ENCODE peak calls at places on chromosome 16, in four cellular contexts. One of them, this sample, is unnamed. For H3K4me1, the result is how much of the 10 kb centered on the place peaks cover.

GRCh38 chr16:24553983-24554382 is 14.6 kb downstream of the RBBP6 start:
- DNase-seq in heart right ventricle: no peak
- DNase-seq in tibial artery: no peak
- DNase-seq in DND-41: no peak
- DNase-seq in this sample: no peak

GRCh38 chr16:87435399-87436224 is 43.5 kb downstream of the MAP1LC3B start:
- DNase-seq in heart right ventricle: no peak
- DNase-seq in DND-41: no peak
- DNase-seq in tibial artery: peak
- DNase-seq in this sample: no peak

GRCh38 chr16:87849419-87850008 is 19.8 kb downstream of the SLC7A5 start:
- DNase-seq in DND-41: no peak
- DNase-seq in heart right ventricle: no peak
- DNase-seq in tibial artery: no peak
- DNase-seq in this sample: no peak

GRCh38 chr16:82293671-82294070 is 123.6 kb upstream of the MPHOSPH6 start:
- DNase-seq in DND-41: no peak
- DNase-seq in tibial artery: no peak
- DNase-seq in heart right ventricle: no peak
- DNase-seq in this sample: no peak

GRCh38 chr16:8194795-8195194 is 395.5 kb downstream of the TMEM114 start:
- DNase-seq in DND-41: no peak
- DNase-seq in heart right ventricle: no peak
- DNase-seq in tibial artery: no peak
- DNase-seq in this sample: no peak

GRCh38 chr16:50499254-50499653 is 48.9 kb upstream of the NKD1 start:
- DNase-seq in DND-41: no peak
- DNase-seq in heart right ventricle: no peak
- DNase-seq in tibial artery: no peak
- DNase-seq in this sample: no peak

GRCh38 chr16:22424161-22424937 is 49.9 kb upstream of the CDR2 start:
- DNase-seq in heart right ventricle: peak
- DNase-seq in DND-41: no peak
- DNase-seq in tibial artery: peak
- DNase-seq in this sample: no peak

GRCh38 chr16:48999034-48999433 is 282.6 kb downstream of the CBLN1 start:
- DNase-seq in tibial artery: no peak
- DNase-seq in DND-41: no peak
- DNase-seq in heart right ventricle: no peak
- DNase-seq in this sample: no peak

GRCh38 chr16:74169687-74170522 is 126.7 kb upstream of the PSMD7 start:
- DNase-seq in DND-41: no peak
- DNase-seq in heart right ventricle: no peak
- DNase-seq in tibial artery: no peak
- DNase-seq in this sample: no peak

GRCh38 chr16:57621521-57622268 is 6.7 kb upstream of the ADGRG1 start:
- DNase-seq in tibial artery: no peak
- DNase-seq in heart right ventricle: no peak
- DNase-seq in DND-41: no peak
- DNase-seq in this sample: no peak

GRCh38 chr16:53445534-53445933 is 11.3 kb downstream of the RBL2 start:
- DNase-seq in DND-41: no peak
- DNase-seq in heart right ventricle: no peak
- DNase-seq in tibial artery: no peak
- DNase-seq in this sample: no peak

GRCh38 chr16:68921654-68922053 is 78.3 kb downstream of the TANGO6 start:
- DNase-seq in tibial artery: no peak
- DNase-seq in DND-41: no peak
- DNase-seq in heart right ventricle: no peak
- DNase-seq in this sample: no peak

GRCh38 chr16:79540825-79541595 is 59.5 kb downstream of the MAF start:
- DNase-seq in heart right ventricle: no peak
- DNase-seq in DND-41: no peak
- DNase-seq in tibial artery: no peak
- DNase-seq in this sample: no peak

GRCh38 chr16:11526921-11527320 is 59.8 kb downstream of the LITAF start:
- DNase-seq in DND-41: no peak
- DNase-seq in tibial artery: no peak
- DNase-seq in heart right ventricle: no peak
- DNase-seq in this sample: no peak

GRCh38 chr16:12609937-12610699 is 193.6 kb downstream of the CPPED1 start:
- DNase-seq in tibial artery: no peak
- DNase-seq in heart right ventricle: no peak
- DNase-seq in DND-41: no peak
- DNase-seq in this sample: no peak

GRCh38 chr16:21560462-21560861 is 38.9 kb upstream of the METTL9 start:
- DNase-seq in tibial artery: no peak
- DNase-seq in DND-41: no peak
- DNase-seq in heart right ventricle: no peak
- DNase-seq in this sample: no peak

GRCh38 chr16:89210165-89210903 is 7.2 kb upstream of the ZNF778 start:
- DNase-seq in DND-41: no peak
- DNase-seq in tibial artery: no peak
- DNase-seq in heart right ventricle: no peak
- DNase-seq in this sample: no peak
- H3K27ac ChIP-seq in DND-41: no peak
- H3K27ac ChIP-seq in tibial artery: no peak
- H3K27ac ChIP-seq in heart right ventricle: no peak
- H3K27ac ChIP-seq in this sample: no peak

GRCh38 chr16:85375282-85375681 is 237.8 kb upstream of the GSE1 start:
- DNase-seq in DND-41: no peak
- DNase-seq in tibial artery: no peak
- DNase-seq in heart right ventricle: no peak
- DNase-seq in this sample: no peak
- H3K4me1 ChIP-seq in DND-41: under half
- H3K4me1 ChIP-seq in tibial artery: half or more
- H3K4me1 ChIP-seq in heart right ventricle: half or more
- H3K4me1 ChIP-seq in this sample: under half

GRCh38 chr16:30006095-30006473 is 4.7 kb downstream of the DOC2A start:
- DNase-seq in DND-41: no peak
- DNase-seq in tibial artery: no peak
- DNase-seq in heart right ventricle: no peak
- DNase-seq in this sample: no peak
- H3K27ac ChIP-seq in DND-41: no peak
- H3K27ac ChIP-seq in tibial artery: no peak
- H3K27ac ChIP-seq in heart right ventricle: no peak
- H3K27ac ChIP-seq in this sample: no peak

DNA sequence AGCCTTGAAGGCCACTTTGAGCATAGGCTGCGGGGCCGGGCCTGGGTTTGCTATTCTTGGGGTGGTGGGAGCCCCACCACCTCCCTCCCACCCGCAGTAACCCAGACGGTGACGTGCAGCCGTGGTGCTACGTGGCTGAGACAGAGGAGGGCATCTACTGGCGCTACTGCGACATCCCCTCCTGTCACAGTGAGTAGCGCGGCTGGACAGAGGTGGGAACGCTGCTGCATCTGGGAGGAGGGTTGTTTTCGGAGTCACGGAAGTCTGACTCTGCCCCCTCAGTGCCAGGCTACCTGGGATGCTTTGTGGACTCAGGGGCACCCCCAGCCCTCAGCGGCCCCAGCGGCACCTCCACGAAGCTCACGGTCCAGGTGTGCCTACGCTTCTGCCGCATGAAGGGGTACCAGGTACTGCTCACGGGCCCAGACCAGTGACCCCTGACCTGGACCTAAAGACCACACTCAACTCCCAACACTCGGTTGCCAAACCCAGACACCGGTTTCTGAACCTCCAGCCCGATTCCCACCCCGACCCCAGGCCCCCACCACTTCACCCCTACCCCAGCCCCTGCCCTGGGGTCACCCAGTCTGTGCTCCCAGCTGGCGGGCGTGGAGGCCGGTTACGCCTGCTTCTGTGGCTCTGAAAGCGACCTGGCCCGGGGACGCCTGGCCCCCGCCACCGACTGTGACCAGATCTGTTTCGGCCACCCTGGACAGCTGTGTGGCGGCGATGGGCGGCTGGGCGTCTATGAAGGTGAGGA is 2.1 kb downstream of the KREMEN2 start:
- DNase-seq in DND-41: no peak
- DNase-seq in heart right ventricle: no peak
- DNase-seq in tibial artery: no peak
- DNase-seq in this sample: no peak
- H3K4me1 ChIP-seq in DND-41: under half
- H3K4me1 ChIP-seq in heart right ventricle: half or more
- H3K4me1 ChIP-seq in tibial artery: half or more
- H3K4me1 ChIP-seq in this sample: half or more